ENCODE peak calls at places on chromosome 20, in eight cellular contexts. J is hepatocyte, O is HCT116, Q is PC-3, P is GM23338, N is SK-N-SH, D is neural progenitor cell, F is MM.1S. Y is an unnamed sample.

GRCh38 chr20:36663026-36663425 is 17.0 kb upstream of the SLA2 start:
- DNase-seq in J (no peak), O (no peak), Q (no peak), P (no peak), N (no peak), D (no peak), F (no peak), Y (no peak)

GRCh38 chr20:12928755-12929401 is 79.9 kb upstream of the SPTLC3 start:
- DNase-seq in J (no peak), O (no peak), Q (peak; percentile 96), P (no peak), N (no peak), D (no peak), F (no peak), Y (no peak)

GRCh38 chr20:35318502-35319157 is 26.4 kb upstream of the FAM83C start:
- DNase-seq in J (peak; percentile 83), O (peak; percentile 89), Q (peak; percentile 99), P (no peak), N (no peak), D (no peak), F (no peak), Y (no peak)

GRCh38 chr20:37576911-37577310 is 49.2 kb upstream of the BLCAP start:
- DNase-seq in J (no peak), O (no peak), Q (no peak), P (no peak), N (no peak), D (no peak), F (no peak), Y (no peak)

GRCh38 chr20:32753731-32754130 is 8.5 kb upstream of the DNMT3B start:
- DNase-seq in J (no peak), O (no peak), Q (no peak), P (no peak), N (no peak), D (no peak), F (no peak), Y (no peak)

GRCh38 chr20:25526446-25526845 is 58.9 kb downstream of the NINL start:
- DNase-seq in J (no peak), O (no peak), Q (no peak), P (no peak), N (no peak), D (no peak), F (no peak), Y (no peak)

GRCh38 chr20:6994452-6994851 is 227.0 kb downstream of the BMP2 start:
- DNase-seq in J (peak; percentile 59), O (no peak), Q (peak; percentile 45), P (no peak), N (no peak), D (no peak), F (no peak), Y (no peak)

GRCh38 chr20:51219544-51219943 is 196.6 kb upstream of the KCNG1 start:
- DNase-seq in J (no peak), O (no peak), Q (no peak), P (no peak), N (no peak), D (no peak), F (no peak), Y (no peak)

GRCh38 chr20:8903655-8904605 is 165.0 kb upstream of the PLCB4 start:
- DNase-seq in J (no peak), O (no peak), Q (peak; percentile 43), P (no peak), N (no peak), D (peak; percentile 17), F (no peak), Y (no peak)

GRCh38 chr20:17843246-17844132 is 125.1 kb downstream of the SNX5 start:
- DNase-seq in J (no peak), O (peak; percentile 88), Q (peak; percentile 94), P (no peak), N (no peak), D (no peak), F (no peak), Y (peak; percentile 44)

GRCh38 chr20:32208499-32209154 is 947 bp downstream of the POFUT1 start:
- DNase-seq in J (no peak), O (no peak), Q (no peak), P (no peak), N (no peak), D (no peak), F (no peak), Y (no peak)

DNA sequence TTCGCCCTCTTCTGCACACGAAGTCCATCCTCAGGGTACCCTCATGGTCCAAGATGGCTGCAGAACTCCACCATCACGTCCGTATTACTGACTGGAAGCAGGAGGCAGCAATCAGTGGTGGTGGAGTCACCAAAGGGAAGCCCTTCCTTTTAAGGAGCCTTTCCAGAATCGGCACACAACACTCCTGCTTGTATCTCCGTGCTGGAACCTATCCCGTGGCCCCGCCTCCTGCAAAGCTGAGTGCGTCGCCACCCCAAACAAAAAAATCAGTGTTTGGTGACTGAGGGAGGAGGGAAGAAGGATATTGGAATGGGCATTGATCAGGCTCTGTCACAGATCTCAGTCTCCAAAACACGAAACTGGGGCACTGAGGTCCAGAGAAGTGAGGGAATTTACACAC is 5.8 kb upstream of the CCN5 start:
- DNase-seq in J (no peak), O (no peak), Q (no peak), P (no peak), N (no peak), D (no peak), F (no peak), Y (no peak)
- TF ChIP-seq CTCF in J (no peak), O (no peak), Q (no peak), P (no peak), N (no peak), D (no peak), F (no peak), Y (no peak)

GRCh38 chr20:15253431-15253830 is 916.0 kb upstream of the FLRT3 start:
- DNase-seq in J (no peak), O (no peak), Q (no peak), P (no peak), N (no peak), D (no peak), F (no peak), Y (no peak)
- TF ChIP-seq EZH2phosphoT487 in J (no peak), O (no peak), Q (no peak), P (no peak), N (no peak), D (no peak), F (no peak), Y (no peak)

DNA sequence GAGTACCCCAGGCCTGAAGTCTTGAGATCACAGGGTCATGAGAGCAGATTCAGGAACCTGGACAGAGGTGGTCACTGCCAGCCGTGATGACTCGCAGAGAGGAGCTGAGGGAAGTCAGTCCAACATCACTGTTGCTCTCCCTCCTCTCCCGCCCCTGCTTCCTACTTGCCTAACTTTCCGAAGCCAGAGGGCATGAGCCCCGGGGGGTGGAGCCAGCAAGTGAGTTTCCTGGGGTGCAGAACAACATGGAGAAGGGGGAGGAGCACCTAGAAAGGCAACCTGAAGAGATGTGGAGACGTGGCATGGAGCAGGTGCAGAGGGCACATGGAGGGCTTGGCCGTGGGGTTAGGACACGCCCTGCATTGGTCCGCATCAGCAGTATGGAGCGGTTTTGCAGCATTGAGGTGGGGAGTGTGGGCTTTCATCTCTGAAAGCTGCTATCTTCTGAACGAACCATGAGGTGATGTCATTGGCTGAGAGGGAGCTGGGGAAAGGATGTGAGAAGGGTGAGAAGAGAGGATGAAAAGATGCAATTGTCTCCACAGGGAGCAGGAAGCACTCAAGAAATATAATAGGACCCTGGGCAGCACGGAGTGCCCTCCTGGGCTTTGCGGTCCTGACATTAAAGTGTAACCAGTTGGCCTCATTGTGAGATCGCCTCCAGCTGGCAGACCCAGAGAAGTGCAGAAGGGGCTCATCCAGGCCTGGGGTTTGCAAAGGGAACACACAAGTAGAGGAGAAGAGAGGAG is 25.0 kb downstream of the GDAP1L1 start:
- DNase-seq in J (no peak), O (no peak), Q (no peak), P (peak; percentile 77), N (peak; percentile 44), D (peak; percentile 52), F (no peak), Y (no peak)
- TF ChIP-seq CTCF in J (peak; percentile 16), O (peak; percentile 76), Q (peak; percentile 56), P (peak; percentile 76), N (peak; percentile 43), D (peak; percentile 59), F (peak; percentile 39), Y (peak; percentile 63)

DNA sequence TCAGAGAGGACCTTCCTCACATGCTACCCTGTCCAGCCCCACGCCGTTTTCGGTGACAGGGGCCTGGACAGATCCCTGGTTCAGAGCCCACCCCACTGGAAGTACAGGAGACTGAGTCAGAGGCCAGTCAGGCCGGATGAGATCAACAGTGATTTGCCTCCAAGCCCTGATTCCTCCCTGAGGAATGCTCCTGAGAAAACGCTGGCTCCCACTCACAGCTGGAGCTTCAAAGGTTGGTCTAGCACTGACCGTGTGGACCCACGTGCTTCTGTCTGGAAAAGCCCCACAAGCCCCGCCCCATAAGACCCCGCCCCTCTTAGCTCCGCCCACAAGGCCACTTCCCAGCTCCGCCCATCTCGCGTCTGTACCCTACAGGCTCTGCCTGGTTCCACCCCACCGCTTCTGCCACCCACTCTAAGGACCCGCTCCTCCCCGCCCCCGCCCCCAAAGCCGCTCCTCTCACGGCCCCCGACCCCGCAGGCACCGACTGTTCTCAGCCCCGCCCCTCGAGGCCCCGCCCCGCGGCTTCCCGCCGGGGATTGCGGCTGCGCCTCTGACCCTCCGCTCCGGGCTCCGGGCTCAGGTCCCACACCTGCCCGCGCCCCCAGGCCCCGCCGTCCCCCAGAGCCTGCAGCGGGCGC is 64.9 kb upstream of the BHLHE23 start:
- DNase-seq in J (no peak), O (no peak), Q (peak; percentile 63), P (peak; percentile 84), N (peak; percentile 87), D (peak; percentile 62), F (no peak), Y (no peak)
- TF ChIP-seq EZH2phosphoT487 in J (no peak), O (no peak), Q (no peak), P (no peak), N (no peak), D (no peak), F (no peak), Y (no peak)

GRCh38 chr20:53939554-53940355 is 130.6 kb downstream of the BCAS1 start:
- DNase-seq in J (peak; percentile 91), O (peak; percentile 88), Q (peak; percentile 100), P (peak; percentile 98), N (peak; percentile 50), D (peak; percentile 93), F (peak; percentile 92), Y (peak; percentile 97)
- TF ChIP-seq CTCF in J (peak; percentile 73), O (peak; percentile 84), Q (peak; percentile 99), P (peak; percentile 89), N (peak; percentile 88), D (peak; percentile 89), F (peak; percentile 85), Y (peak; percentile 98)

Y was measured in OCI-LY7.